ENCODE peak calls at places on chromosome 4, in six cellular contexts. V, L, D, H, O and R are unnamed samples. For H3K4me1, the result is how much of the 10 kb centered on the place peaks cover.

GRCh38 chr4:1654216-1654945 is 29.7 kb downstream of the FAM53A start:
- DNase-seq in V (no peak), L (no peak), D (no peak), H (no peak), O (no peak), R (no peak)

GRCh38 chr4:89788243-89789072 is 48.5 kb downstream of the SNCA start:
- DNase-seq in V (peak), L (peak), D (no peak), H (no peak), O (no peak), R (no peak)

GRCh38 chr4:101232074-101232776 is 115.1 kb downstream of the PPP3CA start:
- DNase-seq in V (no peak), L (no peak), D (no peak), H (no peak), O (peak), R (no peak)

GRCh38 chr4:101155368-101155767 is 192.0 kb downstream of the PPP3CA start:
- DNase-seq in V (no peak), L (no peak), D (no peak), H (no peak), O (no peak), R (no peak)

GRCh38 chr4:94636004-94636403 is 121.8 kb upstream of the BMPR1B start:
- DNase-seq in V (no peak), L (no peak), D (no peak), H (no peak), O (no peak), R (no peak)

GRCh38 chr4:2281575-2282343 is 19.9 kb upstream of the MXD4 start:
- DNase-seq in V (no peak), L (peak), D (no peak), H (peak), O (peak), R (no peak)

GRCh38 chr4:4384837-4385236 is 2.1 kb upstream of the NSG1 start:
- DNase-seq in V (no peak), L (no peak), D (no peak), H (no peak), O (no peak), R (no peak)

GRCh38 chr4:105306158-105306781 is 159.6 kb downstream of the TET2 start:
- DNase-seq in V (no peak), L (no peak), D (no peak), H (no peak), O (peak), R (no peak)

GRCh38 chr4:2794707-2795557 is 2.0 kb downstream of the SH3BP2 start:
- DNase-seq in V (peak), L (peak), D (no peak), H (peak), O (no peak), R (no peak)

GRCh38 chr4:13559414-13559813 is 15.1 kb upstream of the NKX3-2 start:
- DNase-seq in V (no peak), L (no peak), D (no peak), H (no peak), O (no peak), R (no peak)

GRCh38 chr4:173489514-173489913 is 40.5 kb downstream of the HAND2 start:
- DNase-seq in V (no peak), L (no peak), D (no peak), H (no peak), O (no peak), R (no peak)

DNA sequence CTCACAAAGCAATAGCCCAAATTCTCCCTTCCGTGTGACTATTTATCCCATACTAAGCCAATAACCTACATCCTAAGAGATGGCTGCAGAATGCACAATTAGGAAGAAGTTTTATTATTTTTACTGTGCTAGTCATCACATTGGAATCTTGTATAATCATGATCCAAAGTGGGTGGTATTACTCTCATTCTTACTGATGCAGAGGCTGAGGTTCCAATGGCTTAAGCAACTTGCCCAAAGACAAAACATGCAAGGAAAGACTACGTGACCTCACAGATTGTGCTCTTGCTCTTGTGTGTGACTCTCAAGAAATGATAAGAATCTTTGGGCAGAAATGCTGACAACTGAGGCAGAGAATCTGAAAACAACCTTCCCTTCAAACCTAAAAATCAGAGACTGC is 212.2 kb downstream of the LDB2 start:
- DNase-seq in V (no peak), L (no peak), D (no peak), H (no peak), O (no peak), R (no peak)
- TF ChIP-seq CTCF in V (no peak), L (no peak), D (no peak), H (no peak), O (no peak), R (no peak)

GRCh38 chr4:157151711-157152110 is 68.8 kb upstream of the GRIA2 start:
- DNase-seq in V (no peak), L (no peak), D (no peak), H (no peak), O (no peak), R (no peak)
- H3K4me1 ChIP-seq in V (under half), L (under half), D (under half), H (under half), O (under half), R (under half)

DNA sequence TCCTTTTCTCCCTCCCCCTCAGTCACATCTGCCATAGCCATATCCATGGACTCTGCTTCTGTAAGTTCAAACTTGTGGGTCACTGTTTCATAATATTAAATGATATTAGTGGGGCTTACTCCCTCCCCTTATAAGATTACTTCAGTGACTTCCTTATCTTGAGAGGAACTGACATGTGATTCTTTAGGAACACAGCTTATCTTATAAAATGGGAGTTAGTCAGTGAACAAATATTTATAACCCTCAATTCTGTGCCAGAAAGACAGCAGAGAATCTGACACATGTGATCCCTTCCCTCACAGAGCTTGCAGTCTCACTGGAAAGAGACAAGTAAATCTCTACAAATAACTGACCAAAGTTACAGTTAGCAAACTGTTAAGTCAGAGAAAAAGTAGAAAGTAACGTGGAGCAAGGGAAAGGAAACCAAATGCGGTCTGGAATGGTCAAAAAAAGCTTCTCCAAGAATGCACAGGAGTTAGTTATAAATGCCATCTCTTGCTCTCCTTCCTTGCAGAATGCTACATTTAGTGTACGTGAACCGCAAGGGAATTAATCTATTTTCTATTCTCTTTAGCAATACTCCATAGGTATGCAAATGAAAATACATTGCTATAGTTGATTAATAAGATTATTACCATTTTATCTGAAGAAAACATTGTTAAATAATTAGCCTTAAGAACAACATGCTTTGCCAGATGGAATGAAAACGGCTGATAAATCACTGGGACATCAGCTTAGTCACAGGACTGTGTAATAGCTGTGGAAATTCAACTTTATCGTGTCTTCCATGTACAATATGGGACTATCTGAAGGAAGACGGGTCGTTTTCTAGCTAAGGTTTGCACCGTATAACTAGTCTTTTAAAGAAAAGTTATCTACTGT is 29.0 kb downstream of the SGMS2 start:
- DNase-seq in V (peak), L (no peak), D (no peak), H (no peak), O (no peak), R (no peak)
- H3K4me3 ChIP-seq in V (no peak), L (peak), D (no peak), H (no peak), O (no peak), R (no peak)

GRCh38 chr4:153773236-153773690 is 13.4 kb upstream of the RNF175 start:
- DNase-seq in V (no peak), L (no peak), D (no peak), H (no peak), O (no peak), R (no peak)
- TF ChIP-seq CTCF in V (no peak), L (no peak), D (peak), H (no peak), O (no peak), R (no peak)